ENCODE peak calls at places on chromosomes 5 and 9, in six cellular contexts. One of them, this sample, is unnamed.

GRCh38 chr9:126009047-126009446 is 261.9 kb downstream of the PBX3 start:
- DNase-seq in AG10803: no peak
- DNase-seq in AG08396: no peak
- DNase-seq in HEK293T: peak
- DNase-seq in activated CD4-positive, alpha-beta T cell treated with anti-CD3 and anti-CD28 coated beads, Interleukin-2, amount 50 U/mL, for 1 hour: no peak
- DNase-seq in LoVo: no peak
- DNase-seq in this sample: no peak

GRCh38 chr9:1462626-1463308 is 412.6 kb downstream of the DMRT2 start:
- DNase-seq in HEK293T: no peak
- DNase-seq in AG08396: no peak
- DNase-seq in activated CD4-positive, alpha-beta T cell treated with anti-CD3 and anti-CD28 coated beads, Interleukin-2, amount 50 U/mL, for 1 hour: no peak
- DNase-seq in LoVo: peak
- DNase-seq in AG10803: no peak
- DNase-seq in this sample: no peak

GRCh38 chr9:98445576-98445975 is 190.1 kb upstream of the TBC1D2 start:
- DNase-seq in HEK293T: no peak
- DNase-seq in LoVo: no peak
- DNase-seq in AG10803: no peak
- DNase-seq in AG08396: no peak
- DNase-seq in activated CD4-positive, alpha-beta T cell treated with anti-CD3 and anti-CD28 coated beads, Interleukin-2, amount 50 U/mL, for 1 hour: no peak
- DNase-seq in this sample: no peak

GRCh38 chr9:123416171-123416570 is 60.2 kb downstream of the CRB2 start:
- DNase-seq in AG08396: no peak
- DNase-seq in activated CD4-positive, alpha-beta T cell treated with anti-CD3 and anti-CD28 coated beads, Interleukin-2, amount 50 U/mL, for 1 hour: no peak
- DNase-seq in AG10803: no peak
- DNase-seq in HEK293T: no peak
- DNase-seq in LoVo: no peak
- DNase-seq in this sample: no peak

GRCh38 chr5:57221049-57221568 is 47.2 kb downstream of the GPBP1 start:
- DNase-seq in activated CD4-positive, alpha-beta T cell treated with anti-CD3 and anti-CD28 coated beads, Interleukin-2, amount 50 U/mL, for 1 hour: no peak
- DNase-seq in LoVo: peak
- DNase-seq in AG10803: peak
- DNase-seq in HEK293T: peak
- DNase-seq in AG08396: peak
- DNase-seq in this sample: peak

GRCh38 chr5:72552041-72552557 is 44.9 kb upstream of the ZNF366 start:
- DNase-seq in activated CD4-positive, alpha-beta T cell treated with anti-CD3 and anti-CD28 coated beads, Interleukin-2, amount 50 U/mL, for 1 hour: no peak
- DNase-seq in LoVo: peak
- DNase-seq in AG10803: peak
- DNase-seq in HEK293T: no peak
- DNase-seq in AG08396: no peak
- DNase-seq in this sample: no peak

GRCh38 chr5:175718401-175719108 is 60.7 kb downstream of the HRH2 start:
- DNase-seq in LoVo: peak
- DNase-seq in activated CD4-positive, alpha-beta T cell treated with anti-CD3 and anti-CD28 coated beads, Interleukin-2, amount 50 U/mL, for 1 hour: peak
- DNase-seq in AG08396: no peak
- DNase-seq in AG10803: no peak
- DNase-seq in HEK293T: peak
- DNase-seq in this sample: no peak

GRCh38 chr9:127162046-127162445 is 39.6 kb upstream of the ANGPTL2 start:
- DNase-seq in activated CD4-positive, alpha-beta T cell treated with anti-CD3 and anti-CD28 coated beads, Interleukin-2, amount 50 U/mL, for 1 hour: no peak
- DNase-seq in LoVo: no peak
- DNase-seq in AG08396: no peak
- DNase-seq in AG10803: no peak
- DNase-seq in HEK293T: no peak
- DNase-seq in this sample: no peak

GRCh38 chr5:148730272-148730954 is 76.1 kb upstream of the HTR4 start:
- DNase-seq in AG10803: peak
- DNase-seq in AG08396: no peak
- DNase-seq in HEK293T: no peak
- DNase-seq in LoVo: no peak
- DNase-seq in activated CD4-positive, alpha-beta T cell treated with anti-CD3 and anti-CD28 coated beads, Interleukin-2, amount 50 U/mL, for 1 hour: no peak
- DNase-seq in this sample: no peak

GRCh38 chr9:79757906-79758669 is 186.3 kb downstream of the TLE4 start:
- DNase-seq in activated CD4-positive, alpha-beta T cell treated with anti-CD3 and anti-CD28 coated beads, Interleukin-2, amount 50 U/mL, for 1 hour: no peak
- DNase-seq in AG10803: no peak
- DNase-seq in AG08396: no peak
- DNase-seq in HEK293T: no peak
- DNase-seq in LoVo: no peak
- DNase-seq in this sample: no peak

GRCh38 chr9:13282998-13283397 is 3.5 kb upstream of the MPDZ start:
- DNase-seq in AG08396: peak
- DNase-seq in AG10803: peak
- DNase-seq in activated CD4-positive, alpha-beta T cell treated with anti-CD3 and anti-CD28 coated beads, Interleukin-2, amount 50 U/mL, for 1 hour: no peak
- DNase-seq in LoVo: no peak
- DNase-seq in HEK293T: no peak
- DNase-seq in this sample: no peak

GRCh38 chr9:89759563-89759962 is 154.8 kb downstream of the GADD45G start:
- DNase-seq in LoVo: no peak
- DNase-seq in AG10803: no peak
- DNase-seq in HEK293T: peak
- DNase-seq in activated CD4-positive, alpha-beta T cell treated with anti-CD3 and anti-CD28 coated beads, Interleukin-2, amount 50 U/mL, for 1 hour: no peak
- DNase-seq in AG08396: no peak
- DNase-seq in this sample: no peak

GRCh38 chr5:73861313-73861978 is 235.4 kb downstream of the ARHGEF28 start:
- DNase-seq in AG08396: no peak
- DNase-seq in LoVo: no peak
- DNase-seq in activated CD4-positive, alpha-beta T cell treated with anti-CD3 and anti-CD28 coated beads, Interleukin-2, amount 50 U/mL, for 1 hour: no peak
- DNase-seq in HEK293T: no peak
- DNase-seq in AG10803: peak
- DNase-seq in this sample: no peak

GRCh38 chr9:32589083-32589713 is 16.2 kb upstream of the NDUFB6 start:
- DNase-seq in activated CD4-positive, alpha-beta T cell treated with anti-CD3 and anti-CD28 coated beads, Interleukin-2, amount 50 U/mL, for 1 hour: no peak
- DNase-seq in LoVo: peak
- DNase-seq in AG10803: peak
- DNase-seq in AG08396: peak
- DNase-seq in HEK293T: peak
- DNase-seq in this sample: no peak

GRCh38 chr9:114315723-114316363 is 7.1 kb upstream of the ORM1 start:
- DNase-seq in activated CD4-positive, alpha-beta T cell treated with anti-CD3 and anti-CD28 coated beads, Interleukin-2, amount 50 U/mL, for 1 hour: no peak
- DNase-seq in AG10803: no peak
- DNase-seq in HEK293T: no peak
- DNase-seq in LoVo: no peak
- DNase-seq in AG08396: no peak
- DNase-seq in this sample: no peak

GRCh38 chr9:100700689-100701318 is 122.9 kb downstream of the CAVIN4 start:
- DNase-seq in LoVo: no peak
- DNase-seq in AG08396: no peak
- DNase-seq in HEK293T: no peak
- DNase-seq in activated CD4-positive, alpha-beta T cell treated with anti-CD3 and anti-CD28 coated beads, Interleukin-2, amount 50 U/mL, for 1 hour: no peak
- DNase-seq in AG10803: peak
- DNase-seq in this sample: no peak

GRCh38 chr9:127424669-127424986 is 446 bp downstream of the ZNF79 start:
- DNase-seq in HEK293T: no peak
- DNase-seq in LoVo: no peak
- DNase-seq in AG10803: no peak
- DNase-seq in activated CD4-positive, alpha-beta T cell treated with anti-CD3 and anti-CD28 coated beads, Interleukin-2, amount 50 U/mL, for 1 hour: peak
- DNase-seq in AG08396: no peak
- DNase-seq in this sample: no peak

GRCh38 chr5:64165500-64166200 is at the start of gene RNF180:
- DNase-seq in AG10803: peak
- DNase-seq in activated CD4-positive, alpha-beta T cell treated with anti-CD3 and anti-CD28 coated beads, Interleukin-2, amount 50 U/mL, for 1 hour: no peak
- DNase-seq in AG08396: peak
- DNase-seq in LoVo: no peak
- DNase-seq in HEK293T: peak
- DNase-seq in this sample: no peak

GRCh38 chr5:131068893-131069643 is 96.0 kb downstream of the HINT1 start:
- DNase-seq in LoVo: no peak
- DNase-seq in HEK293T: no peak
- DNase-seq in AG08396: no peak
- DNase-seq in activated CD4-positive, alpha-beta T cell treated with anti-CD3 and anti-CD28 coated beads, Interleukin-2, amount 50 U/mL, for 1 hour: peak
- DNase-seq in AG10803: no peak
- DNase-seq in this sample: no peak

GRCh38 chr5:171416160-171417049 is 3.0 kb upstream of the FGF18 start:
- DNase-seq in LoVo: no peak
- DNase-seq in HEK293T: no peak
- DNase-seq in AG10803: no peak
- DNase-seq in AG08396: no peak
- DNase-seq in activated CD4-positive, alpha-beta T cell treated with anti-CD3 and anti-CD28 coated beads, Interleukin-2, amount 50 U/mL, for 1 hour: no peak
- DNase-seq in this sample: no peak

GRCh38 chr9:129182122-129182521 is 4.1 kb upstream of the IER5L start:
- DNase-seq in activated CD4-positive, alpha-beta T cell treated with anti-CD3 and anti-CD28 coated beads, Interleukin-2, amount 50 U/mL, for 1 hour: no peak
- DNase-seq in HEK293T: no peak
- DNase-seq in AG08396: no peak
- DNase-seq in LoVo: no peak
- DNase-seq in AG10803: no peak
- DNase-seq in this sample: no peak